ENCODE peak calls at places on chromosomes 2 and 18, in four cellular contexts. One of them, this sample, is unnamed.

GRCh38 chr2:54773838-54774237 is 50.4 kb downstream of the EML6 start:
- DNase-seq in fibroblast of mammary gland: peak
- DNase-seq in NCI-H1105 treated with DMSO at 0.1 percent for 48 hours: no peak
- DNase-seq in EL: peak
- DNase-seq in this sample: no peak

GRCh38 chr2:173657996-173658717 is 303.5 kb downstream of the CDCA7 start:
- DNase-seq in fibroblast of mammary gland: peak
- DNase-seq in NCI-H1105 treated with DMSO at 0.1 percent for 48 hours: no peak
- DNase-seq in EL: peak
- DNase-seq in this sample: peak

GRCh38 chr2:209946539-209946938 is 55.9 kb upstream of the RPE start:
- DNase-seq in fibroblast of mammary gland: peak
- DNase-seq in NCI-H1105 treated with DMSO at 0.1 percent for 48 hours: no peak
- DNase-seq in EL: no peak
- DNase-seq in this sample: no peak

GRCh38 chr2:27212626-27213471 is 781 bp upstream of the SLC5A6 start:
- DNase-seq in fibroblast of mammary gland: peak
- DNase-seq in NCI-H1105 treated with DMSO at 0.1 percent for 48 hours: peak
- DNase-seq in EL: peak
- DNase-seq in this sample: peak

GRCh38 chr2:170813611-170814550 is 2.8 kb upstream of the GAD1 start:
- DNase-seq in fibroblast of mammary gland: peak
- DNase-seq in NCI-H1105 treated with DMSO at 0.1 percent for 48 hours: peak
- DNase-seq in EL: peak
- DNase-seq in this sample: no peak

GRCh38 chr18:50870138-50870845 is 8.6 kb upstream of the ME2 start:
- DNase-seq in fibroblast of mammary gland: peak
- DNase-seq in NCI-H1105 treated with DMSO at 0.1 percent for 48 hours: peak
- DNase-seq in EL: peak
- DNase-seq in this sample: no peak

GRCh38 chr2:45237128-45237527 is 227.9 kb upstream of the SIX2 start:
- DNase-seq in fibroblast of mammary gland: no peak
- DNase-seq in NCI-H1105 treated with DMSO at 0.1 percent for 48 hours: no peak
- DNase-seq in EL: no peak
- DNase-seq in this sample: peak

GRCh38 chr2:239758325-239758877 is 266.7 kb downstream of the NDUFA10 start:
- DNase-seq in fibroblast of mammary gland: no peak
- DNase-seq in NCI-H1105 treated with DMSO at 0.1 percent for 48 hours: no peak
- DNase-seq in EL: no peak
- DNase-seq in this sample: peak

GRCh38 chr2:33336036-33336625 is 140.3 kb upstream of the RASGRP3 start:
- DNase-seq in fibroblast of mammary gland: no peak
- DNase-seq in NCI-H1105 treated with DMSO at 0.1 percent for 48 hours: no peak
- DNase-seq in EL: no peak
- DNase-seq in this sample: no peak

GRCh38 chr2:173357351-173357750 is 2.7 kb downstream of the CDCA7 start:
- DNase-seq in fibroblast of mammary gland: no peak
- DNase-seq in NCI-H1105 treated with DMSO at 0.1 percent for 48 hours: peak
- DNase-seq in EL: no peak
- DNase-seq in this sample: no peak

GRCh38 chr2:180130403-180130802 is 123.3 kb upstream of the CWC22 start:
- DNase-seq in fibroblast of mammary gland: peak
- DNase-seq in NCI-H1105 treated with DMSO at 0.1 percent for 48 hours: no peak
- DNase-seq in EL: peak
- DNase-seq in this sample: no peak

GRCh38 chr2:230762317-230762896 is 49.8 kb downstream of the CAB39 start:
- DNase-seq in fibroblast of mammary gland: no peak
- DNase-seq in NCI-H1105 treated with DMSO at 0.1 percent for 48 hours: peak
- DNase-seq in EL: peak
- DNase-seq in this sample: no peak

GRCh38 chr2:28142403-28142802 is 250.3 kb upstream of the FOSL2 start:
- DNase-seq in fibroblast of mammary gland: peak
- DNase-seq in NCI-H1105 treated with DMSO at 0.1 percent for 48 hours: no peak
- DNase-seq in EL: no peak
- DNase-seq in this sample: no peak

GRCh38 chr2:76154981-76155380 is 444.3 kb upstream of the GCFC2 start:
- DNase-seq in fibroblast of mammary gland: no peak
- DNase-seq in NCI-H1105 treated with DMSO at 0.1 percent for 48 hours: no peak
- DNase-seq in EL: no peak
- DNase-seq in this sample: no peak

GRCh38 chr2:27681844-27682243 is 18.2 kb downstream of the SLC4A1AP start:
- DNase-seq in fibroblast of mammary gland: peak
- DNase-seq in NCI-H1105 treated with DMSO at 0.1 percent for 48 hours: no peak
- DNase-seq in EL: peak
- DNase-seq in this sample: peak

GRCh38 chr18:32661486-32662299 is 111.1 kb downstream of the KLHL14 start:
- DNase-seq in fibroblast of mammary gland: peak
- DNase-seq in NCI-H1105 treated with DMSO at 0.1 percent for 48 hours: no peak
- DNase-seq in EL: no peak
- DNase-seq in this sample: no peak

GRCh38 chr2:183927367-183928355 is 670.7 kb upstream of the ZNF804A start:
- DNase-seq in fibroblast of mammary gland: peak
- DNase-seq in NCI-H1105 treated with DMSO at 0.1 percent for 48 hours: no peak
- DNase-seq in EL: peak
- DNase-seq in this sample: peak

GRCh38 chr2:240568678-240569522 is 616 bp downstream of the RNPEPL1 start:
- DNase-seq in fibroblast of mammary gland: peak
- DNase-seq in NCI-H1105 treated with DMSO at 0.1 percent for 48 hours: peak
- DNase-seq in EL: peak
- DNase-seq in this sample: peak

GRCh38 chr2:99960724-99961566 is 181.4 kb downstream of the AFF3 start:
- DNase-seq in fibroblast of mammary gland: no peak
- DNase-seq in NCI-H1105 treated with DMSO at 0.1 percent for 48 hours: no peak
- DNase-seq in EL: no peak
- DNase-seq in this sample: no peak

GRCh38 chr18:66752733-66753132 is 148.8 kb upstream of the CDH19 start:
- DNase-seq in fibroblast of mammary gland: no peak
- DNase-seq in NCI-H1105 treated with DMSO at 0.1 percent for 48 hours: no peak
- DNase-seq in EL: no peak
- DNase-seq in this sample: no peak

GRCh38 chr18:65235966-65236634 is 514.7 kb upstream of the CDH7 start:
- DNase-seq in fibroblast of mammary gland: no peak
- DNase-seq in NCI-H1105 treated with DMSO at 0.1 percent for 48 hours: peak
- DNase-seq in EL: no peak
- DNase-seq in this sample: no peak

GRCh38 chr2:152383702-152384101 is 48.7 kb downstream of the FMNL2 start:
- DNase-seq in fibroblast of mammary gland: peak
- DNase-seq in NCI-H1105 treated with DMSO at 0.1 percent for 48 hours: no peak
- DNase-seq in EL: peak
- DNase-seq in this sample: no peak

GRCh38 chr2:43689999-43690398 is 13.8 kb upstream of the C1GALT1C1L start:
- DNase-seq in fibroblast of mammary gland: no peak
- DNase-seq in NCI-H1105 treated with DMSO at 0.1 percent for 48 hours: no peak
- DNase-seq in EL: no peak
- DNase-seq in this sample: no peak

GRCh38 chr18:79459946-79460345 is 64.2 kb downstream of the NFATC1 start:
- DNase-seq in fibroblast of mammary gland: no peak
- DNase-seq in NCI-H1105 treated with DMSO at 0.1 percent for 48 hours: no peak
- DNase-seq in EL: no peak
- DNase-seq in this sample: peak

GRCh38 chr18:43383031-43383430 is 105.7 kb upstream of the SYT4 start:
- DNase-seq in fibroblast of mammary gland: no peak
- DNase-seq in NCI-H1105 treated with DMSO at 0.1 percent for 48 hours: no peak
- DNase-seq in EL: no peak
- DNase-seq in this sample: no peak